ENCODE peak calls at places on chromosomes 7 and 10, in six cellular contexts. One of them, this sample, is unnamed.

GRCh38 chr10:80131499-80131901 is 1.0 kb upstream of the PLAC9 start:
- DNase-seq in cardiac fibroblast: no peak
- DNase-seq in fibroblast of lung: no peak
- DNase-seq in HFF-Myc: no peak
- DNase-seq in fibroblast of villous mesenchyme: no peak
- DNase-seq in tibial artery: no peak
- DNase-seq in this sample: no peak

GRCh38 chr7:36796850-36797618 is 72.7 kb upstream of the AOAH start:
- DNase-seq in fibroblast of villous mesenchyme: no peak
- DNase-seq in HFF-Myc: no peak
- DNase-seq in fibroblast of lung: no peak
- DNase-seq in tibial artery: no peak
- DNase-seq in cardiac fibroblast: no peak
- DNase-seq in this sample: no peak

GRCh38 chr7:19202599-19202998 is 57.4 kb upstream of the FERD3L start:
- DNase-seq in fibroblast of villous mesenchyme: no peak
- DNase-seq in fibroblast of lung: no peak
- DNase-seq in cardiac fibroblast: no peak
- DNase-seq in HFF-Myc: no peak
- DNase-seq in tibial artery: no peak
- DNase-seq in this sample: no peak

GRCh38 chr10:52314007-52314821 is at the start of gene DKK1:
- DNase-seq in fibroblast of lung: peak
- DNase-seq in fibroblast of villous mesenchyme: peak
- DNase-seq in cardiac fibroblast: peak
- DNase-seq in tibial artery: peak
- DNase-seq in HFF-Myc: no peak
- DNase-seq in this sample: peak

GRCh38 chr10:6843477-6843876 is 263.4 kb upstream of the PRKCQ start:
- DNase-seq in tibial artery: no peak
- DNase-seq in HFF-Myc: no peak
- DNase-seq in fibroblast of lung: no peak
- DNase-seq in cardiac fibroblast: no peak
- DNase-seq in fibroblast of villous mesenchyme: no peak
- DNase-seq in this sample: no peak

GRCh38 chr7:56125831-56126230 is 9.6 kb upstream of the NUPR2 start:
- DNase-seq in cardiac fibroblast: no peak
- DNase-seq in fibroblast of lung: no peak
- DNase-seq in fibroblast of villous mesenchyme: no peak
- DNase-seq in tibial artery: no peak
- DNase-seq in HFF-Myc: no peak
- DNase-seq in this sample: no peak

GRCh38 chr7:40586197-40586596 is 451.4 kb downstream of the SUGCT start:
- DNase-seq in tibial artery: no peak
- DNase-seq in fibroblast of villous mesenchyme: peak
- DNase-seq in fibroblast of lung: peak
- DNase-seq in cardiac fibroblast: peak
- DNase-seq in HFF-Myc: no peak
- DNase-seq in this sample: no peak

GRCh38 chr7:110759069-110759468 is 331.9 kb upstream of the LRRN3 start:
- DNase-seq in HFF-Myc: no peak
- DNase-seq in fibroblast of lung: no peak
- DNase-seq in fibroblast of villous mesenchyme: no peak
- DNase-seq in cardiac fibroblast: no peak
- DNase-seq in tibial artery: no peak
- DNase-seq in this sample: no peak

GRCh38 chr10:74078037-74078436 is 72.6 kb downstream of the AP3M1 start:
- DNase-seq in cardiac fibroblast: no peak
- DNase-seq in fibroblast of lung: peak
- DNase-seq in tibial artery: no peak
- DNase-seq in HFF-Myc: no peak
- DNase-seq in fibroblast of villous mesenchyme: no peak
- DNase-seq in this sample: peak

GRCh38 chr7:27243340-27244163 is 950 bp downstream of the EVX1 start:
- DNase-seq in fibroblast of lung: no peak
- DNase-seq in tibial artery: no peak
- DNase-seq in HFF-Myc: no peak
- DNase-seq in fibroblast of villous mesenchyme: no peak
- DNase-seq in cardiac fibroblast: no peak
- DNase-seq in this sample: no peak

GRCh38 chr7:33501368-33501767 is 372.0 kb downstream of the BBS9 start:
- DNase-seq in tibial artery: no peak
- DNase-seq in fibroblast of lung: no peak
- DNase-seq in HFF-Myc: no peak
- DNase-seq in fibroblast of villous mesenchyme: no peak
- DNase-seq in cardiac fibroblast: no peak
- DNase-seq in this sample: no peak

GRCh38 chr7:11702938-11703337 is 129.1 kb downstream of the THSD7A start:
- DNase-seq in tibial artery: no peak
- DNase-seq in HFF-Myc: no peak
- DNase-seq in fibroblast of lung: no peak
- DNase-seq in fibroblast of villous mesenchyme: no peak
- DNase-seq in cardiac fibroblast: no peak
- DNase-seq in this sample: no peak

GRCh38 chr7:151315038-151315655 is 26.5 kb upstream of the NUB1 start:
- DNase-seq in fibroblast of villous mesenchyme: peak
- DNase-seq in cardiac fibroblast: peak
- DNase-seq in HFF-Myc: no peak
- DNase-seq in tibial artery: peak
- DNase-seq in fibroblast of lung: peak
- DNase-seq in this sample: peak

GRCh38 chr7:43362652-43363428 is 220.1 kb upstream of the STK17A start:
- DNase-seq in cardiac fibroblast: peak
- DNase-seq in fibroblast of lung: peak
- DNase-seq in fibroblast of villous mesenchyme: peak
- DNase-seq in tibial artery: no peak
- DNase-seq in HFF-Myc: peak
- DNase-seq in this sample: peak

GRCh38 chr7:101817031-101817929 is at the start of gene CUX1:
- DNase-seq in HFF-Myc: no peak
- DNase-seq in tibial artery: no peak
- DNase-seq in fibroblast of lung: no peak
- DNase-seq in cardiac fibroblast: no peak
- DNase-seq in fibroblast of villous mesenchyme: no peak
- DNase-seq in this sample: peak

GRCh38 chr10:50260791-50261281 is 9.5 kb upstream of the ASAH2 start:
- DNase-seq in fibroblast of lung: no peak
- DNase-seq in tibial artery: no peak
- DNase-seq in cardiac fibroblast: no peak
- DNase-seq in fibroblast of villous mesenchyme: no peak
- DNase-seq in HFF-Myc: no peak
- DNase-seq in this sample: no peak

GRCh38 chr10:13224210-13224995 is 9.8 kb downstream of the UCMA start:
- DNase-seq in tibial artery: peak
- DNase-seq in fibroblast of villous mesenchyme: no peak
- DNase-seq in fibroblast of lung: no peak
- DNase-seq in cardiac fibroblast: no peak
- DNase-seq in HFF-Myc: no peak
- DNase-seq in this sample: no peak

GRCh38 chr10:13322615-13323148 is 22.8 kb upstream of the PHYH start:
- DNase-seq in HFF-Myc: no peak
- DNase-seq in cardiac fibroblast: no peak
- DNase-seq in fibroblast of villous mesenchyme: no peak
- DNase-seq in tibial artery: no peak
- DNase-seq in fibroblast of lung: no peak
- DNase-seq in this sample: no peak

GRCh38 chr10:73793456-73793855 is 8.1 kb downstream of the ZSWIM8 start:
- DNase-seq in fibroblast of villous mesenchyme: no peak
- DNase-seq in tibial artery: no peak
- DNase-seq in HFF-Myc: no peak
- DNase-seq in cardiac fibroblast: no peak
- DNase-seq in fibroblast of lung: no peak
- DNase-seq in this sample: no peak

GRCh38 chr7:152014722-152015121 is 10.8 kb upstream of the GALNT11 start:
- DNase-seq in HFF-Myc: no peak
- DNase-seq in tibial artery: no peak
- DNase-seq in fibroblast of lung: no peak
- DNase-seq in fibroblast of villous mesenchyme: no peak
- DNase-seq in cardiac fibroblast: no peak
- DNase-seq in this sample: no peak

GRCh38 chr7:1646957-1647891 is 22.9 kb upstream of the ELFN1 start:
- DNase-seq in fibroblast of villous mesenchyme: no peak
- DNase-seq in cardiac fibroblast: peak
- DNase-seq in tibial artery: peak
- DNase-seq in HFF-Myc: no peak
- DNase-seq in fibroblast of lung: peak
- DNase-seq in this sample: no peak

GRCh38 chr10:71860243-71861029 is 9.4 kb upstream of the PSAP start:
- DNase-seq in HFF-Myc: peak
- DNase-seq in tibial artery: peak
- DNase-seq in fibroblast of lung: peak
- DNase-seq in cardiac fibroblast: peak
- DNase-seq in fibroblast of villous mesenchyme: peak
- DNase-seq in this sample: peak

GRCh38 chr7:158672975-158673374 is 31.6 kb downstream of the NCAPG2 start:
- DNase-seq in HFF-Myc: no peak
- DNase-seq in fibroblast of lung: peak
- DNase-seq in cardiac fibroblast: no peak
- DNase-seq in tibial artery: no peak
- DNase-seq in fibroblast of villous mesenchyme: no peak
- DNase-seq in this sample: no peak

DNA sequence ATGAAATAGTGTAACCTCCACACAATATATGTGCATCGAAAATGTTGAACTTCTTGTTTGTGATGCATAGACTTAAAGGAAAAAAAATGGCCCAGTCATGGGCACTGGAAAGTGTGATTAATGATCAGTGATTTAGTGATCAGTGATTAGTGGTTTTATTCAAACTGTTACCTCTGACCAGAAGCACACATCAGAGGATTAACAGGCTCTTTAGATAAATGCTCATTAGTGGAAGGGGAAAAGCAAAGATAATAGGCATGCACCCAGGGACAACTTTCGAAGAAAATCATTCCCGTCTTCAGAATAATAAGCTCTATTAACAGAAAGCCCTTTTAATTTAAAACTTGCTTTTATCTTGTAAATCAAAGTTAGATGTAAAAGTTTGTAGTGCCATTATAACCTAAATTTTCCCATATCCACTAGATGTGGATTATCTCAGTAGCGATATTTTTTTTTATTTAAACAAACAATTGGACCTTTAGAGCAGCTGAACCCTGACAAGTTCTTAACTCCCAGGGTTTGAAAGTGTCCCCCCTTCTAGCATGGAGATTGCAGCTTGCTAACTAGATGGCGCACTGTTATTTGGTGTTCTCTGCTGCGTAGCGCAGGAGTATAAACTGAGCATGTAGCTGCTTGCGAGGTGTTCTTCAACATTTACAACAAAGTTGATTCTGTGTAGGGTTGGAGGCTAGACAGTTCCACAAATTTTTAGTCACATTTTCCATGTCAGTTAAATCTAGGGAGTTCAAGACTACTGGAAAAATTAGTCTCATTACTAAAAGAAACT is at the start of gene CREB5:
- DNase-seq in cardiac fibroblast: no peak
- DNase-seq in tibial artery: no peak
- DNase-seq in fibroblast of lung: peak
- DNase-seq in HFF-Myc: no peak
- DNase-seq in fibroblast of villous mesenchyme: no peak
- DNase-seq in this sample: no peak
- TF ChIP-seq CTCF in cardiac fibroblast: no peak
- TF ChIP-seq CTCF in tibial artery: no peak
- TF ChIP-seq CTCF in fibroblast of lung: peak
- TF ChIP-seq CTCF in HFF-Myc: no peak
- TF ChIP-seq CTCF in fibroblast of villous mesenchyme: no peak
- TF ChIP-seq CTCF in this sample: no peak

GRCh38 chr7:139321071-139321745 is 19.9 kb upstream of the FMC1 start:
- DNase-seq in fibroblast of villous mesenchyme: peak
- DNase-seq in tibial artery: no peak
- DNase-seq in HFF-Myc: no peak
- DNase-seq in fibroblast of lung: peak
- DNase-seq in cardiac fibroblast: peak
- DNase-seq in this sample: no peak
- TF ChIP-seq CTCF in fibroblast of villous mesenchyme: peak
- TF ChIP-seq CTCF in tibial artery: no peak
- TF ChIP-seq CTCF in HFF-Myc: peak
- TF ChIP-seq CTCF in fibroblast of lung: peak
- TF ChIP-seq CTCF in cardiac fibroblast: peak
- TF ChIP-seq CTCF in this sample: no peak

DNA sequence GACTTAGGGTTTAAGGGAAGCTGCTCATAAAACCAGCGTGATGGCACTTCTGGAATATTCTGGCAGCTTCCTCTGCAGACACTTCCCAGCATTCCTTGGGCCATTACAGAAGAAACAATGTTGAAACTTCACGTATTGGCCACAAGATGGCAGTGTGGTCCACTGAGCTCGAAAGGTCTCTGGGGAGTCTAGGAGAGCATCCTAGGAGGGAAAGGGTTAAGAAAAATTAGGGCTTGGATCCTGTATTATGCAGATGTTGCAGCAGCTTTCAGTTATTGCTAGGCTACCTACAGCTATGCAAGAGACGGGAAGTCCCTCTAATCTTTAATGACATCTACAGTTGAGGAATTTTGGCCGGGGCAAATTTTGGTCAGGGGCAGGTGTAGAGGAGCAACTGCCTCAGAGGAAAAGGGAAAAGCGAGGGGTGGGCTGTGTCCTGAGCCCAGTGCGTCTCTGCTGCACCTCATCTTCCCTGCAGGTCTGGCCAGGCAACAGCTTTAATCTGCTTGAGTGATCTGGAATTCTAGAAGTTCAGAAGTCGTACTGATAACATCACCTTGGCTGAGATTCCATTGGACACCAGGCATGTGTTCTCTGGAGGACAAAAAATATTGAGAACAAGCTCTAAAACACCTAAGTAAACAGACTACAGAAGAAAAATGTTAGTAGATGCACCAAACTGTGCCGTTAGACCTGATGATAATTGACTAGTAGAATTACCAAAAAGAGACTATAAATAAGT is 220.8 kb upstream of the PRSS58 start:
- DNase-seq in tibial artery: peak
- DNase-seq in HFF-Myc: peak
- DNase-seq in cardiac fibroblast: peak
- DNase-seq in fibroblast of villous mesenchyme: peak
- DNase-seq in fibroblast of lung: peak
- DNase-seq in this sample: peak
- TF ChIP-seq CTCF in tibial artery: peak
- TF ChIP-seq CTCF in HFF-Myc: peak
- TF ChIP-seq CTCF in cardiac fibroblast: peak
- TF ChIP-seq CTCF in fibroblast of villous mesenchyme: peak
- TF ChIP-seq CTCF in fibroblast of lung: peak
- TF ChIP-seq CTCF in this sample: no peak

GRCh38 chr7:157297071-157297638 is 39.6 kb upstream of the DNAJB6 start:
- DNase-seq in fibroblast of villous mesenchyme: no peak
- DNase-seq in tibial artery: no peak
- DNase-seq in HFF-Myc: no peak
- DNase-seq in fibroblast of lung: no peak
- DNase-seq in cardiac fibroblast: no peak
- DNase-seq in this sample: no peak

GRCh38 chr7:157300406-157300770 is 36.4 kb upstream of the DNAJB6 start:
- DNase-seq in HFF-Myc: no peak
- DNase-seq in tibial artery: no peak
- DNase-seq in fibroblast of villous mesenchyme: no peak
- DNase-seq in fibroblast of lung: no peak
- DNase-seq in cardiac fibroblast: no peak
- DNase-seq in this sample: no peak

GRCh38 chr7:157302314-157302711 is 34.5 kb upstream of the DNAJB6 start:
- DNase-seq in tibial artery: peak
- DNase-seq in cardiac fibroblast: peak
- DNase-seq in fibroblast of lung: no peak
- DNase-seq in fibroblast of villous mesenchyme: no peak
- DNase-seq in HFF-Myc: no peak
- DNase-seq in this sample: peak

GRCh38 chr7:157299317-157299612 is 37.5 kb upstream of the DNAJB6 start:
- DNase-seq in fibroblast of lung: no peak
- DNase-seq in tibial artery: no peak
- DNase-seq in HFF-Myc: no peak
- DNase-seq in fibroblast of villous mesenchyme: no peak
- DNase-seq in cardiac fibroblast: no peak
- DNase-seq in this sample: no peak

GRCh38 chr7:157299613-157300405 is 37.0 kb upstream of the DNAJB6 start:
- DNase-seq in fibroblast of lung: no peak
- DNase-seq in tibial artery: no peak
- DNase-seq in cardiac fibroblast: peak
- DNase-seq in HFF-Myc: no peak
- DNase-seq in fibroblast of villous mesenchyme: no peak
- DNase-seq in this sample: peak
- TF ChIP-seq CTCF in fibroblast of lung: no peak
- TF ChIP-seq CTCF in tibial artery: no peak
- TF ChIP-seq CTCF in cardiac fibroblast: no peak
- TF ChIP-seq CTCF in HFF-Myc: no peak
- TF ChIP-seq CTCF in fibroblast of villous mesenchyme: no peak
- TF ChIP-seq CTCF in this sample: peak